ENCODE peak calls at places on chromosome 1, in four cellular contexts. One of them, this sample, is unnamed.

GRCh38 chr1:3105167-3105863 is 36.3 kb downstream of the PRDM16 start:
- DNase-seq in heart right ventricle: no peak
- DNase-seq in astrocyte of the spinal cord: peak; percentile 36
- DNase-seq in sigmoid colon: no peak
- DNase-seq in this sample: peak; percentile 23

GRCh38 chr1:96073100-96073499 is 648.5 kb upstream of the PTBP2 start:
- DNase-seq in heart right ventricle: no peak
- DNase-seq in astrocyte of the spinal cord: no peak
- DNase-seq in sigmoid colon: no peak
- DNase-seq in this sample: no peak

GRCh38 chr1:154969741-154970452 is 650 bp downstream of the SHC1 start:
- DNase-seq in heart right ventricle: no peak
- DNase-seq in astrocyte of the spinal cord: no peak
- DNase-seq in sigmoid colon: no peak
- DNase-seq in this sample: no peak

GRCh38 chr1:229229721-229230135 is 41.2 kb upstream of the RAB4A start:
- DNase-seq in heart right ventricle: peak; percentile 39
- DNase-seq in astrocyte of the spinal cord: no peak
- DNase-seq in sigmoid colon: peak; percentile 93
- DNase-seq in this sample: no peak

GRCh38 chr1:5738911-5739462 is 253.2 kb downstream of the NPHP4 start:
- DNase-seq in heart right ventricle: no peak
- DNase-seq in astrocyte of the spinal cord: no peak
- DNase-seq in sigmoid colon: peak; percentile 56
- DNase-seq in this sample: no peak

GRCh38 chr1:9868244-9868590 is 41.9 kb downstream of the CTNNBIP1 start:
- DNase-seq in heart right ventricle: no peak
- DNase-seq in astrocyte of the spinal cord: no peak
- DNase-seq in sigmoid colon: no peak
- DNase-seq in this sample: no peak

GRCh38 chr1:175317795-175318194 is 125.2 kb upstream of the KIAA0040 start:
- DNase-seq in heart right ventricle: no peak
- DNase-seq in astrocyte of the spinal cord: no peak
- DNase-seq in sigmoid colon: peak; percentile 78
- DNase-seq in this sample: no peak

GRCh38 chr1:7586031-7586941 is 184.8 kb upstream of the VAMP3 start:
- DNase-seq in heart right ventricle: peak; percentile 32
- DNase-seq in astrocyte of the spinal cord: no peak
- DNase-seq in sigmoid colon: peak; percentile 51
- DNase-seq in this sample: no peak

GRCh38 chr1:108712605-108713150 is at the start of gene FNDC7:
- DNase-seq in heart right ventricle: no peak
- DNase-seq in astrocyte of the spinal cord: no peak
- DNase-seq in sigmoid colon: no peak
- DNase-seq in this sample: no peak

GRCh38 chr1:87393437-87394085 is 64.9 kb downstream of the LMO4 start:
- DNase-seq in heart right ventricle: no peak
- DNase-seq in astrocyte of the spinal cord: no peak
- DNase-seq in sigmoid colon: no peak
- DNase-seq in this sample: no peak

GRCh38 chr1:37434292-37434907 is 40.0 kb upstream of the ZC3H12A start:
- DNase-seq in heart right ventricle: peak; percentile 72
- DNase-seq in astrocyte of the spinal cord: peak; percentile 43
- DNase-seq in sigmoid colon: peak; percentile 71
- DNase-seq in this sample: no peak

GRCh38 chr1:247330548-247331171 is 1.0 kb downstream of the ZNF496 start:
- DNase-seq in heart right ventricle: no peak
- DNase-seq in astrocyte of the spinal cord: no peak
- DNase-seq in sigmoid colon: no peak
- DNase-seq in this sample: no peak

GRCh38 chr1:201069636-201070035 is 42.6 kb downstream of the CACNA1S start:
- DNase-seq in heart right ventricle: no peak
- DNase-seq in astrocyte of the spinal cord: no peak
- DNase-seq in sigmoid colon: no peak
- DNase-seq in this sample: no peak

GRCh38 chr1:201537966-201538617 is 835 bp upstream of the NAV1 start:
- DNase-seq in heart right ventricle: no peak
- DNase-seq in astrocyte of the spinal cord: no peak
- DNase-seq in sigmoid colon: no peak
- DNase-seq in this sample: no peak

GRCh38 chr1:46084553-46085448 is 47.6 kb downstream of the PIK3R3 start:
- DNase-seq in heart right ventricle: no peak
- DNase-seq in astrocyte of the spinal cord: peak; percentile 57
- DNase-seq in sigmoid colon: no peak
- DNase-seq in this sample: no peak

GRCh38 chr1:171852273-171852672 is 11.0 kb downstream of the DNM3 start:
- DNase-seq in heart right ventricle: no peak
- DNase-seq in astrocyte of the spinal cord: no peak
- DNase-seq in sigmoid colon: no peak
- DNase-seq in this sample: no peak

GRCh38 chr1:30521261-30521865 is 202.0 kb downstream of the MATN1 start:
- DNase-seq in heart right ventricle: no peak
- DNase-seq in astrocyte of the spinal cord: no peak
- DNase-seq in sigmoid colon: no peak
- DNase-seq in this sample: no peak

GRCh38 chr1:56719171-56719570 is 74.1 kb downstream of the PRKAA2 start:
- DNase-seq in heart right ventricle: no peak
- DNase-seq in astrocyte of the spinal cord: no peak
- DNase-seq in sigmoid colon: no peak
- DNase-seq in this sample: no peak

GRCh38 chr1:75614455-75615379 is 3.8 kb upstream of the SLC44A5 start:
- DNase-seq in heart right ventricle: peak; percentile 39
- DNase-seq in astrocyte of the spinal cord: peak; percentile 31
- DNase-seq in sigmoid colon: no peak
- DNase-seq in this sample: peak; percentile 9

GRCh38 chr1:175783126-175783722 is 39.8 kb upstream of the TNR start:
- DNase-seq in heart right ventricle: no peak
- DNase-seq in astrocyte of the spinal cord: no peak
- DNase-seq in sigmoid colon: no peak
- DNase-seq in this sample: no peak

GRCh38 chr1:56461158-56462127 is 117.9 kb downstream of the PLPP3 start:
- DNase-seq in heart right ventricle: no peak
- DNase-seq in astrocyte of the spinal cord: no peak
- DNase-seq in sigmoid colon: no peak
- DNase-seq in this sample: no peak

GRCh38 chr1:30229557-30229956 is 493.8 kb downstream of the MATN1 start:
- DNase-seq in heart right ventricle: no peak
- DNase-seq in astrocyte of the spinal cord: no peak
- DNase-seq in sigmoid colon: no peak
- DNase-seq in this sample: no peak

GRCh38 chr1:1781526-1781903 is 3.2 kb upstream of the NADK start:
- DNase-seq in heart right ventricle: no peak
- DNase-seq in astrocyte of the spinal cord: no peak
- DNase-seq in sigmoid colon: no peak
- DNase-seq in this sample: no peak

GRCh38 chr1:205813755-205814058 is 709 bp upstream of the SLC41A1 start:
- DNase-seq in heart right ventricle: no peak
- DNase-seq in astrocyte of the spinal cord: peak; percentile 61
- DNase-seq in sigmoid colon: no peak
- DNase-seq in this sample: no peak

GRCh38 chr1:152110860-152111514 is 4.3 kb downstream of the TCHH start:
- DNase-seq in heart right ventricle: peak; percentile 18
- DNase-seq in astrocyte of the spinal cord: peak; percentile 55
- DNase-seq in sigmoid colon: no peak
- DNase-seq in this sample: no peak

GRCh38 chr1:172874950-172875349 is 175.8 kb downstream of the TNFSF18 start:
- DNase-seq in heart right ventricle: no peak
- DNase-seq in astrocyte of the spinal cord: no peak
- DNase-seq in sigmoid colon: no peak
- DNase-seq in this sample: no peak

GRCh38 chr1:146051452-146051852 is 29.9 kb upstream of the HJV start:
- DNase-seq in heart right ventricle: no peak
- DNase-seq in astrocyte of the spinal cord: no peak
- DNase-seq in sigmoid colon: peak; percentile 63
- DNase-seq in this sample: no peak

GRCh38 chr1:107599220-107599619 is 365.8 kb downstream of the VAV3 start:
- DNase-seq in heart right ventricle: no peak
- DNase-seq in astrocyte of the spinal cord: no peak
- DNase-seq in sigmoid colon: no peak
- DNase-seq in this sample: no peak

GRCh38 chr1:64060611-64061302 is 142.7 kb upstream of the UBE2U start:
- DNase-seq in heart right ventricle: no peak
- DNase-seq in astrocyte of the spinal cord: peak; percentile 31
- DNase-seq in sigmoid colon: no peak
- DNase-seq in this sample: no peak

GRCh38 chr1:90724926-90725325 is 7.8 kb upstream of the BARHL2 start:
- DNase-seq in heart right ventricle: no peak
- DNase-seq in astrocyte of the spinal cord: no peak
- DNase-seq in sigmoid colon: no peak
- DNase-seq in this sample: no peak

GRCh38 chr1:199087081-199087614 is 448.3 kb downstream of the PTPRC start:
- DNase-seq in heart right ventricle: no peak
- DNase-seq in astrocyte of the spinal cord: no peak
- DNase-seq in sigmoid colon: no peak
- DNase-seq in this sample: no peak

GRCh38 chr1:234608720-234609527 is 1.1 kb downstream of the IRF2BP2 start:
- DNase-seq in heart right ventricle: peak; percentile 62
- DNase-seq in astrocyte of the spinal cord: peak; percentile 65
- DNase-seq in sigmoid colon: peak; percentile 76
- DNase-seq in this sample: no peak

GRCh38 chr1:84156210-84156621 is 12.1 kb downstream of the PRKACB start:
- DNase-seq in heart right ventricle: no peak
- DNase-seq in astrocyte of the spinal cord: peak; percentile 92
- DNase-seq in sigmoid colon: no peak
- DNase-seq in this sample: peak; percentile 77

GRCh38 chr1:112693821-112694220 is 13.1 kb downstream of the RHOC start:
- DNase-seq in heart right ventricle: no peak
- DNase-seq in astrocyte of the spinal cord: no peak
- DNase-seq in sigmoid colon: no peak
- DNase-seq in this sample: no peak
- H3K4me3 ChIP-seq in heart right ventricle: no peak overlapping the region
- H3K4me3 ChIP-seq in astrocyte of the spinal cord: no peak overlapping the region
- H3K4me3 ChIP-seq in sigmoid colon: no peak overlapping the region
- H3K4me3 ChIP-seq in this sample: no peak overlapping the region

DNA sequence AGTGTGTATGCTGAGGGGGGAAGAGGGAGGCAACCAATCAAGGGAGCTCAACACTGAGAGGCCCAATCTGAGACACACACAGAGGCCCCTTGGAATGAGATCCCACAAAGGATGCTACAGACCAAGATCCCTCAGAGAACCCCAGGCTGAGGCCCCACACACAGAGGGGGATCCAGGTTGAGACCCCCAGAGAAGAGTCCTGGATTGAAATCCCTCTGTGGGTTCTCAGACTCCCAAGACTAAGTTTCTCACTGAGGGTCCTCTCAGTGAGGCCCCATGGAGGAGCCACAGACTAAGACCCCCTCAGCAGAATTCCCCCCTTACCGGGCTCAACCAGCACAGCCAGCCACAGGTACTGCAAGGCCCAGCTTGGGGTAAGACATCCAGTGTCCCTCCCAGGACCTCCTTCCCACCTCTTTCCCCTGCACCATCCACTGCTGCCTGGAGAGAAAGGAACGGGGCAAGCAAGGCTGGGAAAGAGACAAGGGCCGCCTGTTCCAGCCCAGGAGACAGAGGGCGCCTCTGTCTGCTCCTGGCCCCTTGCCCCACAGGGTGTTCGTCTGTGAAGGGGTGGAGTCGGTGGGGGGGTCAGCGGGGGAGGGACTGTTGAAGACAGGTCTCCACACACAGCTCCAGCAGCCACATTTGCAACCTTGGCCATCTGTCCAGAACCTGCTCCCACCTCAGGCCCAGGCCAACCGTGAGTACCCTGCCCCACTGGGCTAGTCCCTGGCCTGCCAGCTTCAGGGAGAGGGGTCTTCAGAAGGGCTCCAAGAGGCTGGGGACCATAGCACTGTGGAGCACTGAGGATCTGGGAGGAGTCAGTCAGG is at the start of gene S100A1:
- DNase-seq in heart right ventricle: peak; percentile 77
- DNase-seq in astrocyte of the spinal cord: no peak
- DNase-seq in sigmoid colon: peak; percentile 78
- DNase-seq in this sample: no peak
- TF ChIP-seq CTCF in heart right ventricle: no peak
- TF ChIP-seq CTCF in astrocyte of the spinal cord: no peak
- TF ChIP-seq CTCF in sigmoid colon: no peak
- TF ChIP-seq CTCF in this sample: no peak

DNA sequence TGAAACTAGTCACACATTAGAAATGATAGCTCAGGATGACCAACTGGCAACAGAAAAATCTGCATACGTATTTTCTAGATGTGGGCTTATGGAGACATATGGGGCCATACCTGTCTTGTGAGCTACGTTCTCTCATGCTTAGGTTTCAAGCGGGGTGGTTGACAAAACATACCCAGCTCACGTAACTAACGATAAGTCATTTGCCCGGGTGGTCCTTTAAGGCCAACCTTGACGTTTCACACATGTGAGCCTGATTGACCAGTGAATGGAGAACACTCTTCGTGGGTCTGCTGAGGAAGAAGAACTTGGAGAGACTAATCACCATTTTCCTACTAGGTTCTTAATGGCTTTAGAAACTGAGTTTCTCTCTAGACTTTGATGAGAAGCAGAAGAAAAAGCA is 13.5 kb upstream of the RCSD1 start:
- DNase-seq in heart right ventricle: no peak
- DNase-seq in astrocyte of the spinal cord: no peak
- DNase-seq in sigmoid colon: no peak
- DNase-seq in this sample: no peak
- H3K4me3 ChIP-seq in heart right ventricle: no peak overlapping the region
- H3K4me3 ChIP-seq in astrocyte of the spinal cord: no peak overlapping the region
- H3K4me3 ChIP-seq in sigmoid colon: no peak overlapping the region
- H3K4me3 ChIP-seq in this sample: no peak overlapping the region

GRCh38 chr1:42658880-42659337 is 686 bp downstream of the PPIH start:
- DNase-seq in heart right ventricle: no peak
- DNase-seq in astrocyte of the spinal cord: peak; percentile 1
- DNase-seq in sigmoid colon: no peak
- DNase-seq in this sample: no peak

GRCh38 chr1:42660907-42661500 is 2.8 kb downstream of the PPIH start:
- DNase-seq in heart right ventricle: no peak
- DNase-seq in astrocyte of the spinal cord: no peak
- DNase-seq in sigmoid colon: no peak
- DNase-seq in this sample: no peak

DNA sequence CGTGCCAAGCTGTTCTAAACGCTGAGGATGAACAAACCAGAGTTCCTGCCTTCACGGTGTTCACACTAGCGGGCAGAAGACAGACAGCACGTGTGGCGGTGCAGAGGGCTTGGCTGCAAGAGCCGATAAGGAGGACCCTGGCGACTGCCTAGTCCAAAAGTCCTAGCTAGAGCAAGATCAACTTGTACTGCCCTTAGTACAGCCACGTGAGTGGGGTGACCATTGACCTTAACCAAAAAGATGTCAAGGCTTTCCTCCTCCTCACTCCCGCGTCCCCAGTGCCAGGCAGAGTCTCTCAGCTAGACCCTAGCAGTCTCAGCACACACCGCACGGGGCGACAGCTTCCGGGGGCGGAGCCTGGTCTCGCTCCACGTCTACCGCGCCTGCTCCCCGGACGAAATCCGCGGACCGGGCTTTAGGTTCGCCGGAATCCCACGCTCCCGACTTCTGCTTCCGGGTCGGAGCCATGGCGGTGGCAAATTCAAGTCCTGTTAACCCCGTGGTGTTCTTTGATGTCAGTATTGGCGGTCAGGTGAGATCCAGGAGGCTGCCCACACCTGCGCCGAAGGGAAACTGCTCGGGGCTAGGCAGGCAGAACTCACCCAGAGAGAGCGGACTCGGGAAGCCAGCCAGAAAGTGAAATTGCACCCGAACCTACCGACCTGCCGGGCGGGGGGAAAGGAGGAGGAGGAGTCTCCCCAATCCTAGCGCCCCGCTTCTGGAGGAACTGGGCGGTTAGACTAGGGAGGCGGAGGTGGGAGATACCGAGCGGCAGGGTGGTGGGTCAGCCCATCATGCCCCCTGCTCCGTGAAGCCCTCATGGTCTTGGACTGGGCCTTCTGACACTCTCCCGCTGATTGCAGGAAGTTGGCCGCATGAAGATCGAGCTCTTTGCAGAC is at the start of gene PPIH:
- DNase-seq in heart right ventricle: peak; percentile 95
- DNase-seq in astrocyte of the spinal cord: peak; percentile 89
- DNase-seq in sigmoid colon: peak; percentile 96
- DNase-seq in this sample: peak; percentile 72
- TF ChIP-seq CTCF in heart right ventricle: peak; percentile 26
- TF ChIP-seq CTCF in astrocyte of the spinal cord: peak; percentile 17
- TF ChIP-seq CTCF in sigmoid colon: peak; percentile 9
- TF ChIP-seq CTCF in this sample: peak; percentile 25

This sample was measured in astrocyte of the cerebellum.